ENCODE peak calls at places on chromosomes 1 and 21, in eight cellular contexts. One of them, this sample, is unnamed.

GRCh38 chr1:240824238-240824637 is 212.3 kb upstream of the GREM2 start:
- DNase-seq in AG04450: no peak
- DNase-seq in neural progenitor cell: no peak
- DNase-seq in substantia nigra: no peak
- DNase-seq in T-helper 2 cell: no peak
- DNase-seq in naive B cell: no peak
- DNase-seq in pons: no peak
- DNase-seq in fibroblast of pulmonary artery: no peak
- DNase-seq in this sample: no peak

GRCh38 chr21:29669416-29669815 is 270.4 kb downstream of the GRIK1 start:
- DNase-seq in substantia nigra: no peak
- DNase-seq in T-helper 2 cell: no peak
- DNase-seq in neural progenitor cell: no peak
- DNase-seq in naive B cell: no peak
- DNase-seq in pons: no peak
- DNase-seq in AG04450: no peak
- DNase-seq in fibroblast of pulmonary artery: no peak
- DNase-seq in this sample: no peak

GRCh38 chr1:3470650-3471355 is 16.3 kb downstream of the ARHGEF16 start:
- DNase-seq in pons: no peak
- DNase-seq in substantia nigra: no peak
- DNase-seq in AG04450: no peak
- DNase-seq in T-helper 2 cell: no peak
- DNase-seq in fibroblast of pulmonary artery: no peak
- DNase-seq in neural progenitor cell: no peak
- DNase-seq in naive B cell: no peak
- DNase-seq in this sample: no peak

GRCh38 chr21:42437786-42438185 is 34.1 kb downstream of the UBASH3A start:
- DNase-seq in neural progenitor cell: peak; percentile 74
- DNase-seq in pons: no peak
- DNase-seq in fibroblast of pulmonary artery: peak; percentile 14
- DNase-seq in AG04450: no peak
- DNase-seq in naive B cell: no peak
- DNase-seq in substantia nigra: no peak
- DNase-seq in T-helper 2 cell: no peak
- DNase-seq in this sample: no peak

GRCh38 chr1:36650200-36651065 is 167.7 kb upstream of the CSF3R start:
- DNase-seq in substantia nigra: peak; percentile 59
- DNase-seq in pons: peak; percentile 45
- DNase-seq in neural progenitor cell: peak; percentile 69
- DNase-seq in fibroblast of pulmonary artery: peak; percentile 55
- DNase-seq in T-helper 2 cell: peak; percentile 60
- DNase-seq in naive B cell: peak; percentile 7
- DNase-seq in AG04450: peak; percentile 1
- DNase-seq in this sample: peak; percentile 69

GRCh38 chr1:94864821-94865220 is 44.7 kb downstream of the SLC44A3 start:
- DNase-seq in fibroblast of pulmonary artery: peak; percentile 26
- DNase-seq in substantia nigra: peak; percentile 14
- DNase-seq in T-helper 2 cell: no peak
- DNase-seq in neural progenitor cell: peak; percentile 20
- DNase-seq in pons: no peak
- DNase-seq in naive B cell: no peak
- DNase-seq in AG04450: no peak
- DNase-seq in this sample: no peak

GRCh38 chr1:248471154-248471553 is 2.0 kb upstream of the OR2T3 start:
- DNase-seq in pons: no peak
- DNase-seq in T-helper 2 cell: no peak
- DNase-seq in fibroblast of pulmonary artery: no peak
- DNase-seq in AG04450: no peak
- DNase-seq in substantia nigra: no peak
- DNase-seq in neural progenitor cell: no peak
- DNase-seq in naive B cell: no peak
- DNase-seq in this sample: no peak

GRCh38 chr1:44418022-44418673 is 13.1 kb downstream of the RNF220 start:
- DNase-seq in fibroblast of pulmonary artery: no peak
- DNase-seq in AG04450: no peak
- DNase-seq in neural progenitor cell: peak; percentile 67
- DNase-seq in substantia nigra: no peak
- DNase-seq in pons: no peak
- DNase-seq in T-helper 2 cell: no peak
- DNase-seq in naive B cell: no peak
- DNase-seq in this sample: no peak

GRCh38 chr21:42080788-42081083 is 9.6 kb downstream of the UMODL1 start:
- DNase-seq in neural progenitor cell: no peak
- DNase-seq in substantia nigra: no peak
- DNase-seq in naive B cell: no peak
- DNase-seq in fibroblast of pulmonary artery: peak; percentile 72
- DNase-seq in pons: no peak
- DNase-seq in AG04450: peak; percentile 68
- DNase-seq in T-helper 2 cell: no peak
- DNase-seq in this sample: no peak

GRCh38 chr1:5647226-5647625 is 345.0 kb downstream of the NPHP4 start:
- DNase-seq in substantia nigra: no peak
- DNase-seq in neural progenitor cell: no peak
- DNase-seq in AG04450: no peak
- DNase-seq in naive B cell: no peak
- DNase-seq in fibroblast of pulmonary artery: no peak
- DNase-seq in T-helper 2 cell: no peak
- DNase-seq in pons: no peak
- DNase-seq in this sample: no peak

GRCh38 chr1:5620997-5621396 is 371.2 kb downstream of the NPHP4 start:
- DNase-seq in substantia nigra: no peak
- DNase-seq in T-helper 2 cell: no peak
- DNase-seq in neural progenitor cell: peak; percentile 76
- DNase-seq in naive B cell: no peak
- DNase-seq in fibroblast of pulmonary artery: no peak
- DNase-seq in AG04450: no peak
- DNase-seq in pons: peak; percentile 17
- DNase-seq in this sample: no peak

GRCh38 chr1:27436204-27437159 is 44.1 kb downstream of the GPR3 start:
- DNase-seq in fibroblast of pulmonary artery: peak; percentile 58
- DNase-seq in neural progenitor cell: no peak
- DNase-seq in naive B cell: no peak
- DNase-seq in substantia nigra: no peak
- DNase-seq in AG04450: no peak
- DNase-seq in T-helper 2 cell: no peak
- DNase-seq in pons: peak; percentile 66
- DNase-seq in this sample: peak; percentile 35

GRCh38 chr1:78640462-78640861 is 9.2 kb upstream of the IFI44 start:
- DNase-seq in naive B cell: no peak
- DNase-seq in AG04450: no peak
- DNase-seq in T-helper 2 cell: no peak
- DNase-seq in neural progenitor cell: no peak
- DNase-seq in substantia nigra: no peak
- DNase-seq in fibroblast of pulmonary artery: no peak
- DNase-seq in pons: no peak
- DNase-seq in this sample: no peak

GRCh38 chr1:145701306-145701862 is 5.8 kb downstream of the PDZK1 start:
- DNase-seq in pons: no peak
- DNase-seq in AG04450: no peak
- DNase-seq in fibroblast of pulmonary artery: no peak
- DNase-seq in neural progenitor cell: no peak
- DNase-seq in substantia nigra: no peak
- DNase-seq in T-helper 2 cell: no peak
- DNase-seq in naive B cell: no peak
- DNase-seq in this sample: no peak

GRCh38 chr1:6157132-6157527 is 23.0 kb downstream of the CHD5 start:
- DNase-seq in naive B cell: no peak
- DNase-seq in pons: no peak
- DNase-seq in substantia nigra: no peak
- DNase-seq in T-helper 2 cell: no peak
- DNase-seq in neural progenitor cell: no peak
- DNase-seq in AG04450: no peak
- DNase-seq in fibroblast of pulmonary artery: no peak
- DNase-seq in this sample: no peak

GRCh38 chr1:201419737-201420607 is 1.6 kb downstream of the TNNI1 start:
- DNase-seq in naive B cell: no peak
- DNase-seq in pons: no peak
- DNase-seq in T-helper 2 cell: no peak
- DNase-seq in fibroblast of pulmonary artery: no peak
- DNase-seq in neural progenitor cell: no peak
- DNase-seq in substantia nigra: no peak
- DNase-seq in AG04450: no peak
- DNase-seq in this sample: no peak

GRCh38 chr1:33426906-33427305 is 4.0 kb downstream of the PHC2 start:
- DNase-seq in T-helper 2 cell: no peak
- DNase-seq in neural progenitor cell: no peak
- DNase-seq in naive B cell: no peak
- DNase-seq in pons: no peak
- DNase-seq in substantia nigra: no peak
- DNase-seq in fibroblast of pulmonary artery: no peak
- DNase-seq in AG04450: no peak
- DNase-seq in this sample: no peak

GRCh38 chr1:7207875-7208646 is 422.8 kb downstream of the CAMTA1 start:
- DNase-seq in naive B cell: no peak
- DNase-seq in fibroblast of pulmonary artery: peak; percentile 52
- DNase-seq in pons: peak; percentile 40
- DNase-seq in neural progenitor cell: peak; percentile 82
- DNase-seq in AG04450: no peak
- DNase-seq in T-helper 2 cell: no peak
- DNase-seq in substantia nigra: peak; percentile 36
- DNase-seq in this sample: peak; percentile 29

GRCh38 chr1:187956975-187957374 is 1128.2 kb downstream of the PLA2G4A start:
- DNase-seq in fibroblast of pulmonary artery: peak; percentile 10
- DNase-seq in pons: no peak
- DNase-seq in neural progenitor cell: no peak
- DNase-seq in naive B cell: no peak
- DNase-seq in AG04450: no peak
- DNase-seq in substantia nigra: no peak
- DNase-seq in T-helper 2 cell: no peak
- DNase-seq in this sample: no peak

GRCh38 chr1:25178917-25179571 is 53.3 kb downstream of the SYF2 start:
- DNase-seq in neural progenitor cell: no peak
- DNase-seq in substantia nigra: no peak
- DNase-seq in fibroblast of pulmonary artery: no peak
- DNase-seq in AG04450: no peak
- DNase-seq in T-helper 2 cell: no peak
- DNase-seq in pons: no peak
- DNase-seq in naive B cell: no peak
- DNase-seq in this sample: no peak

GRCh38 chr21:36428789-36429671 is 43.8 kb downstream of the CHAF1B start:
- DNase-seq in pons: no peak
- DNase-seq in neural progenitor cell: no peak
- DNase-seq in AG04450: no peak
- DNase-seq in fibroblast of pulmonary artery: no peak
- DNase-seq in T-helper 2 cell: no peak
- DNase-seq in substantia nigra: no peak
- DNase-seq in naive B cell: no peak
- DNase-seq in this sample: no peak

GRCh38 chr1:17028662-17029188 is 17.0 kb upstream of the ATP13A2 start:
- DNase-seq in fibroblast of pulmonary artery: no peak
- DNase-seq in AG04450: no peak
- DNase-seq in substantia nigra: no peak
- DNase-seq in T-helper 2 cell: no peak
- DNase-seq in naive B cell: no peak
- DNase-seq in pons: no peak
- DNase-seq in neural progenitor cell: no peak
- DNase-seq in this sample: no peak

GRCh38 chr21:14583629-14584251 is 37.6 kb upstream of the SAMSN1 start:
- DNase-seq in naive B cell: no peak
- DNase-seq in substantia nigra: no peak
- DNase-seq in T-helper 2 cell: no peak
- DNase-seq in pons: no peak
- DNase-seq in AG04450: no peak
- DNase-seq in fibroblast of pulmonary artery: no peak
- DNase-seq in neural progenitor cell: no peak
- DNase-seq in this sample: no peak

This sample was measured in germinal center.